ENCODE peak calls at places on chromosome 6, in seven cellular contexts. E, C, D, W, R, U and T are unnamed samples.
A peak's percentile ranks its signal among the peaks of the same experiment; 100 is the strongest.

GRCh38 chr6:38459291-38459690 is 180.4 kb downstream of the BTBD9 start:
- DNase-seq in E (no peak), U (no peak), C (peak; percentile 41), R (peak; percentile 69), W (peak; percentile 82), D (no peak), T (peak; percentile 47)

GRCh38 chr6:33987531-33988021 is 158.3 kb downstream of the GRM4 start:
- DNase-seq in U (peak; percentile 32), E (no peak), W (no peak), R (no peak), D (peak; percentile 16), C (no peak), T (peak; percentile 27)

GRCh38 chr6:48610846-48611245 is 499.8 kb upstream of the PTCHD4 start:
- DNase-seq in W (no peak), U (no peak), E (no peak), R (peak; percentile 18), D (no peak), C (no peak), T (no peak)

GRCh38 chr6:81800666-81801065 is 48.2 kb upstream of the TENT5A start:
- DNase-seq in U (no peak), D (no peak), R (no peak), E (no peak), C (no peak), W (no peak), T (no peak)

GRCh38 chr6:47335456-47335855 is 25.8 kb upstream of the TNFRSF21 start:
- DNase-seq in C (no peak), R (no peak), E (no peak), U (no peak), W (no peak), D (no peak), T (no peak)

GRCh38 chr6:151005896-151006632 is 140.6 kb downstream of the MTHFD1L start:
- DNase-seq in E (no peak), U (no peak), D (no peak), R (no peak), C (no peak), W (no peak), T (no peak)

GRCh38 chr6:43494766-43495165 is 15.4 kb downstream of the LRRC73 start:
- DNase-seq in C (no peak), E (no peak), U (no peak), R (no peak), D (no peak), W (no peak), T (no peak)

GRCh38 chr6:134722429-134722828 is 227.5 kb downstream of the ALDH8A1 start:
- DNase-seq in W (no peak), U (no peak), C (no peak), R (no peak), E (no peak), D (no peak), T (no peak)

GRCh38 chr6:109867009-109867969 is 110.8 kb upstream of the GPR6 start:
- DNase-seq in R (peak; percentile 6), U (no peak), D (no peak), E (no peak), W (peak; percentile 35), C (peak; percentile 67), T (peak; percentile 8)

GRCh38 chr6:107819217-107819616 is 4.9 kb downstream of the SCML4 start:
- DNase-seq in U (peak; percentile 27), W (no peak), E (no peak), C (no peak), D (no peak), R (no peak), T (no peak)

GRCh38 chr6:141488466-141488865 is 644.3 kb upstream of the GJE1 start:
- DNase-seq in W (peak; percentile 48), C (no peak), D (no peak), U (no peak), R (peak; percentile 46), E (no peak), T (no peak)

GRCh38 chr6:134850906-134851305 is 99.0 kb downstream of the ALDH8A1 start:
- DNase-seq in W (no peak), D (peak; percentile 35), R (no peak), C (peak; percentile 7), E (no peak), U (no peak), T (no peak)

GRCh38 chr6:31665501-31666336 is at the start of gene CSNK2B:
- DNase-seq in C (peak; percentile 99), D (peak; percentile 98), R (peak; percentile 96), W (peak; percentile 98), U (peak; percentile 91), E (peak; percentile 93), T (peak; percentile 99)

GRCh38 chr6:154874684-154875594 is 120.2 kb upstream of the TIAM2 start:
- DNase-seq in D (peak; percentile 30), C (peak; percentile 64), W (no peak), U (peak; percentile 45), E (no peak), R (no peak), T (no peak)

GRCh38 chr6:113857565-113858066 is 471 bp downstream of the MARCKS start:
- DNase-seq in W (no peak), U (peak; percentile 53), R (no peak), C (peak; percentile 45), E (peak; percentile 45), D (no peak), T (peak; percentile 56)

GRCh38 chr6:66825539-66825938 is 1118.5 kb upstream of the EYS start:
- DNase-seq in R (no peak), W (no peak), C (no peak), D (no peak), E (no peak), U (no peak), T (no peak)

GRCh38 chr6:12709116-12709515 is 7.5 kb upstream of the PHACTR1 start:
- DNase-seq in C (peak; percentile 76), D (no peak), W (no peak), E (no peak), U (no peak), R (no peak), T (peak; percentile 59)

GRCh38 chr6:91082311-91082803 is 495.5 kb upstream of the MAP3K7 start:
- DNase-seq in D (peak; percentile 44), R (peak; percentile 40), U (peak; percentile 51), E (no peak), W (peak; percentile 50), C (peak; percentile 49), T (peak; percentile 6)

GRCh38 chr6:169384291-169384690 is 130.6 kb upstream of the THBS2 start:
- DNase-seq in R (no peak), U (no peak), E (no peak), C (no peak), W (no peak), D (no peak), T (no peak)

GRCh38 chr6:38033442-38033982 is 214.0 kb downstream of the ZFAND3 start:
- DNase-seq in C (no peak), R (no peak), D (no peak), U (no peak), E (no peak), W (no peak), T (no peak)

GRCh38 chr6:33279971-33280511 is 3.1 kb downstream of the B3GALT4 start:
- DNase-seq in C (peak; percentile 98), U (no peak), R (peak; percentile 64), D (peak; percentile 89), W (peak; percentile 85), E (no peak), T (peak; percentile 65)

GRCh38 chr6:108798672-108799355 is 49.4 kb upstream of the ARMC2 start:
- DNase-seq in D (no peak), U (no peak), E (no peak), C (peak; percentile 24), R (no peak), W (no peak), T (no peak)

GRCh38 chr6:166471797-166472260 is 89.1 kb upstream of the MPC1 start:
- DNase-seq in C (no peak), W (no peak), D (peak; percentile 14), U (no peak), E (no peak), R (no peak), T (no peak)
- H3K18ac ChIP-seq in C (no peak overlapping the region), W (no peak overlapping the region), D (no peak overlapping the region), U (no peak overlapping the region), E (no peak overlapping the region), R (no peak overlapping the region), T (no peak overlapping the region)

GRCh38 chr6:163087981-163088380 is 326.5 kb upstream of the QKI start:
- DNase-seq in W (no peak), D (no peak), E (no peak), R (no peak), C (no peak), U (no peak), T (no peak)

GRCh38 chr6:163095401-163095800 is 319.1 kb upstream of the QKI start:
- DNase-seq in D (no peak), R (no peak), W (no peak), U (no peak), E (no peak), C (no peak), T (no peak)

GRCh38 chr6:163094881-163095280 is 319.6 kb upstream of the QKI start:
- DNase-seq in E (no peak), D (no peak), R (no peak), W (no peak), C (no peak), U (no peak), T (no peak)

DNA sequence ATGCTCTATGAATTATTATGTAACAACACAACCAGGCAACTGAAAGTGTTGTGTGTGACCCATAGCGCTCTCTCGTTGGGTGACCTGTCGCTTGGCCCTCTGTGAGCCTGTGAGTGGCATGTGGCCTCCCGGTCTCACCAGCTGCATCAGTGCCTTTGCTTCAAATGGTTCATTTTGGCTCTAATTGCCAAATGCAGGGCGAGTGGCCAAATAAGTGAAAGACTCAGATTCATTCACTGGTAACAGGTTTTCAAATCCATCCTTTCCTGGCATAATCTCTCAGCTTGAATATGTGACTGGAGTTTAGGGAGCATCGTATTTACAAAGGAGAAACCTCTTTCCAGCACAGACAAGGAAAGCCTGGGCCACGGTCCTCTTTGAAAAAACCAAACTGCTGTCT is 321.7 kb upstream of the QKI start:
- DNase-seq in D (no peak), R (no peak), U (no peak), C (no peak), E (no peak), W (no peak), T (no peak)
- H3K18ac ChIP-seq in D (no peak overlapping the region), R (no peak overlapping the region), U (no peak overlapping the region), C (no peak overlapping the region), E (no peak overlapping the region), W (no peak overlapping the region), T (no peak overlapping the region)

GRCh38 chr6:7879043-7879442 is 31.5 kb downstream of the TXNDC5 start:
- DNase-seq in D (no peak), W (no peak), E (no peak), U (no peak), C (no peak), R (no peak), T (no peak)

GRCh38 chr6:7879980-7880717 is 30.4 kb downstream of the TXNDC5 start:
- DNase-seq in D (no peak), U (no peak), C (no peak), W (no peak), E (no peak), R (no peak), T (no peak)

GRCh38 chr6:7879579-7879978 is 31.0 kb downstream of the TXNDC5 start:
- DNase-seq in W (no peak), E (no peak), U (no peak), C (no peak), R (no peak), D (no peak), T (no peak)

GRCh38 chr6:7881765-7882500 is 28.7 kb downstream of the TXNDC5 start:
- DNase-seq in U (no peak), W (no peak), D (no peak), C (peak; percentile 8), E (no peak), R (no peak), T (peak; percentile 56)

GRCh38 chr6:7880718-7881107 is 29.9 kb downstream of the TXNDC5 start:
- DNase-seq in R (no peak), E (no peak), D (no peak), W (no peak), C (no peak), U (no peak), T (no peak)
- H3K18ac ChIP-seq in R (no peak overlapping the region), E (no peak overlapping the region), D (no peak overlapping the region), W (no peak overlapping the region), C (no peak overlapping the region), U (no peak overlapping the region), T (no peak overlapping the region)

GRCh38 chr6:11532097-11532496 is 5.5 kb upstream of the TMEM170B start:
- DNase-seq in U (no peak), R (no peak), C (no peak), E (no peak), D (no peak), W (peak; percentile 19), T (no peak)
- H3K18ac ChIP-seq in U (no peak overlapping the region), R (no peak overlapping the region), C (no peak overlapping the region), E (no peak overlapping the region), D (no peak overlapping the region), W (no peak overlapping the region), T (no peak overlapping the region)